ENCODE peak calls at places on chromosomes 1 and 21, in eight cellular contexts. One of them, this sample, is unnamed.
A peak's percentile ranks its signal among the peaks of the same experiment; 100 is the strongest.

GRCh38 chr1:145961425-145962156 is 2.8 kb downstream of the ANKRD34A start:
- DNase-seq in HCT116: no peak
- DNase-seq in GM12878: no peak
- DNase-seq in HepG2: no peak
- DNase-seq in Panc1: no peak
- DNase-seq in K562: no peak
- DNase-seq in GM23338: peak; percentile 54
- DNase-seq in SK-N-SH: peak; percentile 58
- DNase-seq in this sample: no peak

GRCh38 chr1:204600968-204601367 is 84.6 kb downstream of the LRRN2 start:
- DNase-seq in GM23338: peak; percentile 62
- DNase-seq in Panc1: no peak
- DNase-seq in GM12878: no peak
- DNase-seq in HCT116: no peak
- DNase-seq in SK-N-SH: peak; percentile 48
- DNase-seq in K562: peak; percentile 42
- DNase-seq in HepG2: no peak
- DNase-seq in this sample: no peak

GRCh38 chr21:38787461-38788274 is 18.1 kb upstream of the ETS2 start:
- DNase-seq in HCT116: peak; percentile 97
- DNase-seq in GM23338: peak; percentile 37
- DNase-seq in HepG2: peak; percentile 99
- DNase-seq in Panc1: no peak
- DNase-seq in GM12878: no peak
- DNase-seq in SK-N-SH: no peak
- DNase-seq in K562: peak; percentile 82
- DNase-seq in this sample: no peak

GRCh38 chr1:119204169-119204568 is 63.7 kb upstream of the WARS2 start:
- DNase-seq in GM23338: no peak
- DNase-seq in SK-N-SH: no peak
- DNase-seq in K562: no peak
- DNase-seq in HCT116: no peak
- DNase-seq in HepG2: no peak
- DNase-seq in Panc1: no peak
- DNase-seq in GM12878: no peak
- DNase-seq in this sample: no peak

GRCh38 chr1:236103646-236104218 is 38.6 kb upstream of the GPR137B start:
- DNase-seq in SK-N-SH: peak; percentile 83
- DNase-seq in HepG2: peak; percentile 42
- DNase-seq in GM12878: no peak
- DNase-seq in Panc1: peak; percentile 39
- DNase-seq in K562: peak; percentile 83
- DNase-seq in GM23338: peak; percentile 82
- DNase-seq in HCT116: no peak
- DNase-seq in this sample: peak; percentile 26

GRCh38 chr1:86757272-86757984 is 53.1 kb downstream of the SH3GLB1 start:
- DNase-seq in SK-N-SH: no peak
- DNase-seq in HepG2: no peak
- DNase-seq in HCT116: no peak
- DNase-seq in GM12878: no peak
- DNase-seq in K562: no peak
- DNase-seq in Panc1: no peak
- DNase-seq in GM23338: no peak
- DNase-seq in this sample: no peak

GRCh38 chr1:197998110-197998509 is 80.9 kb downstream of the LHX9 start:
- DNase-seq in Panc1: no peak
- DNase-seq in GM23338: peak; percentile 69
- DNase-seq in GM12878: no peak
- DNase-seq in K562: no peak
- DNase-seq in HepG2: no peak
- DNase-seq in SK-N-SH: no peak
- DNase-seq in HCT116: no peak
- DNase-seq in this sample: no peak

GRCh38 chr1:164479242-164479641 is 79.7 kb upstream of the PBX1 start:
- DNase-seq in Panc1: no peak
- DNase-seq in SK-N-SH: peak; percentile 21
- DNase-seq in GM12878: no peak
- DNase-seq in K562: no peak
- DNase-seq in HCT116: no peak
- DNase-seq in GM23338: no peak
- DNase-seq in HepG2: no peak
- DNase-seq in this sample: no peak

GRCh38 chr21:44767834-44768831 is 33.5 kb downstream of the UBE2G2 start:
- DNase-seq in HCT116: no peak
- DNase-seq in GM12878: no peak
- DNase-seq in Panc1: no peak
- DNase-seq in K562: no peak
- DNase-seq in HepG2: no peak
- DNase-seq in GM23338: peak; percentile 74
- DNase-seq in SK-N-SH: no peak
- DNase-seq in this sample: no peak

GRCh38 chr1:182485861-182486260 is 35.9 kb downstream of the RGSL1 start:
- DNase-seq in K562: no peak
- DNase-seq in Panc1: no peak
- DNase-seq in HCT116: no peak
- DNase-seq in HepG2: no peak
- DNase-seq in SK-N-SH: no peak
- DNase-seq in GM23338: no peak
- DNase-seq in GM12878: no peak
- DNase-seq in this sample: peak; percentile 50

GRCh38 chr1:182484067-182484466 is 34.1 kb downstream of the RGSL1 start:
- DNase-seq in HCT116: no peak
- DNase-seq in GM23338: no peak
- DNase-seq in HepG2: no peak
- DNase-seq in K562: no peak
- DNase-seq in SK-N-SH: no peak
- DNase-seq in Panc1: no peak
- DNase-seq in GM12878: no peak
- DNase-seq in this sample: no peak

GRCh38 chr1:182488803-182489202 is 38.9 kb downstream of the RGSL1 start:
- DNase-seq in HCT116: no peak
- DNase-seq in HepG2: no peak
- DNase-seq in K562: no peak
- DNase-seq in SK-N-SH: no peak
- DNase-seq in Panc1: no peak
- DNase-seq in GM23338: no peak
- DNase-seq in GM12878: no peak
- DNase-seq in this sample: no peak

GRCh38 chr1:182484531-182485257 is 34.7 kb downstream of the RGSL1 start:
- DNase-seq in K562: peak; percentile 22
- DNase-seq in GM23338: peak; percentile 73
- DNase-seq in Panc1: peak; percentile 7
- DNase-seq in HCT116: peak; percentile 16
- DNase-seq in GM12878: peak; percentile 30
- DNase-seq in SK-N-SH: peak; percentile 7
- DNase-seq in HepG2: no peak
- DNase-seq in this sample: peak; percentile 98
- TF ChIP-seq REST in K562: no peak
- TF ChIP-seq REST in GM23338: no peak
- TF ChIP-seq REST in Panc1: no peak
- TF ChIP-seq REST in HCT116: no peak
- TF ChIP-seq REST in GM12878: no peak
- TF ChIP-seq REST in SK-N-SH: no peak
- TF ChIP-seq REST in HepG2: no peak
- TF ChIP-seq REST in this sample: no peak

GRCh38 chr1:162732566-162733335 is 57.8 kb upstream of the HSD17B7 start:
- DNase-seq in SK-N-SH: no peak
- DNase-seq in K562: no peak
- DNase-seq in HCT116: no peak
- DNase-seq in Panc1: no peak
- DNase-seq in HepG2: peak; percentile 68
- DNase-seq in GM12878: no peak
- DNase-seq in GM23338: no peak
- DNase-seq in this sample: no peak
- TF ChIP-seq POLR2AphosphoS5 in SK-N-SH: no peak
- TF ChIP-seq POLR2AphosphoS5 in K562: no peak
- TF ChIP-seq POLR2AphosphoS5 in HCT116: no peak
- TF ChIP-seq POLR2AphosphoS5 in Panc1: no peak
- TF ChIP-seq POLR2AphosphoS5 in HepG2: no peak
- TF ChIP-seq POLR2AphosphoS5 in GM12878: no peak
- TF ChIP-seq POLR2AphosphoS5 in GM23338: no peak
- TF ChIP-seq POLR2AphosphoS5 in this sample: no peak

DNA sequence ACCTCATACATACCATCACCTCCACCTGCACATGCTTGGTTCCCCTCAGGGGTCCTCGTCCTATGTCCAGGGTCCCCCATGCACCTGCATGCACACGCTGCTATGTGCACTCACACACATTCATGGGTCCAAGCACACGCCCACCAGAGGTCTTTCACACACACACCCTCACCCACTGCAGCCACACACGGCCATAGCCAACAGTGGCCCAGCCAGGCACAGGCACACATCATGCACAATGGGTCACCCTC is 1.2 kb downstream of the SDC3 start:
- DNase-seq in HCT116: no peak
- DNase-seq in GM23338: no peak
- DNase-seq in SK-N-SH: no peak
- DNase-seq in Panc1: no peak
- DNase-seq in GM12878: no peak
- DNase-seq in K562: no peak
- DNase-seq in HepG2: no peak
- DNase-seq in this sample: no peak
- H3K4me3 ChIP-seq in HCT116: peak overlapping the region; percentile 76
- H3K4me3 ChIP-seq in GM23338: peak overlapping the region; percentile 76
- H3K4me3 ChIP-seq in SK-N-SH: peak overlapping the region; percentile 75
- H3K4me3 ChIP-seq in Panc1: peak overlapping the region; percentile 44
- H3K4me3 ChIP-seq in GM12878: no peak overlapping the region
- H3K4me3 ChIP-seq in K562: peak overlapping the region; percentile 47
- H3K4me3 ChIP-seq in HepG2: no peak overlapping the region
- H3K4me3 ChIP-seq in this sample: no peak overlapping the region

GRCh38 chr1:22296701-22297591 is 154.0 kb upstream of the WNT4 start:
- DNase-seq in GM12878: no peak
- DNase-seq in K562: peak; percentile 53
- DNase-seq in HepG2: no peak
- DNase-seq in GM23338: no peak
- DNase-seq in SK-N-SH: no peak
- DNase-seq in Panc1: no peak
- DNase-seq in HCT116: no peak
- DNase-seq in this sample: no peak
- TF ChIP-seq REST in GM12878: no peak
- TF ChIP-seq REST in K562: no peak
- TF ChIP-seq REST in HepG2: no peak
- TF ChIP-seq REST in GM23338: no peak
- TF ChIP-seq REST in SK-N-SH: no peak
- TF ChIP-seq REST in Panc1: no peak
- TF ChIP-seq REST in HCT116: no peak
- TF ChIP-seq REST in this sample: no peak

GRCh38 chr1:85578321-85579295 is 2.0 kb upstream of the CCN1 start:
- DNase-seq in Panc1: peak; percentile 73
- DNase-seq in HCT116: no peak
- DNase-seq in HepG2: peak; percentile 40
- DNase-seq in SK-N-SH: peak; percentile 68
- DNase-seq in GM12878: no peak
- DNase-seq in K562: no peak
- DNase-seq in GM23338: peak; percentile 54
- DNase-seq in this sample: no peak

GRCh38 chr1:85580046-85580411 is 532 bp upstream of the CCN1 start:
- DNase-seq in GM12878: no peak
- DNase-seq in SK-N-SH: peak; percentile 23
- DNase-seq in Panc1: peak; percentile 85
- DNase-seq in HCT116: no peak
- DNase-seq in GM23338: peak; percentile 71
- DNase-seq in HepG2: peak; percentile 76
- DNase-seq in K562: no peak
- DNase-seq in this sample: no peak

GRCh38 chr1:85581138-85581801 is 709 bp downstream of the CCN1 start:
- DNase-seq in HepG2: peak; percentile 69
- DNase-seq in GM23338: peak; percentile 68
- DNase-seq in SK-N-SH: peak; percentile 75
- DNase-seq in GM12878: no peak
- DNase-seq in Panc1: peak; percentile 76
- DNase-seq in HCT116: no peak
- DNase-seq in K562: peak; percentile 86
- DNase-seq in this sample: no peak

GRCh38 chr1:85577421-85578320 is 2.9 kb upstream of the CCN1 start:
- DNase-seq in SK-N-SH: peak; percentile 35
- DNase-seq in GM12878: no peak
- DNase-seq in K562: no peak
- DNase-seq in Panc1: peak; percentile 82
- DNase-seq in HepG2: no peak
- DNase-seq in GM23338: peak; percentile 52
- DNase-seq in HCT116: no peak
- DNase-seq in this sample: peak; percentile 9

DNA sequence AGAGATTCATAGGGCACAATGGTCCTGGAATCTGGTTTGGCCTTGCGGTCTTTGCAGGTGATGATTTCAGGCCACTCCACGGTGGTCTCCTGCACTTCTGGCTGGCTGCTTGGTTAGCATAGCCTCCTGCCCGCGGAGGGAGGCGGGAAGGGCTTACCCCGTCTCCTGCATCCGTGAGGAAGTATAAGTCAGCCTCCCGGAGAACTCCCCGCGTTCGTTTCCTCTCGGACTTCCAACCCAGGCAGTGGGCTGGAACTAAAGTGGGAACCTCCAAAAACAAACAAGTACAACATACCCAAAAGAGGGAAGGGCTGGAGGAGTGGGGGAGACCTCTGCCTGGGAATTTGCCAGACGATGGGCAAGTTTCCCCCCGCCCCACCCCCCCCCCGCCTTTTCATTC is 942 bp upstream of the CCN1 start:
- DNase-seq in HepG2: no peak
- DNase-seq in HCT116: no peak
- DNase-seq in K562: no peak
- DNase-seq in SK-N-SH: no peak
- DNase-seq in Panc1: peak; percentile 64
- DNase-seq in GM23338: peak; percentile 51
- DNase-seq in GM12878: no peak
- DNase-seq in this sample: no peak
- TF ChIP-seq POLR2AphosphoS5 in HepG2: no peak
- TF ChIP-seq POLR2AphosphoS5 in HCT116: no peak
- TF ChIP-seq POLR2AphosphoS5 in K562: no peak
- TF ChIP-seq POLR2AphosphoS5 in SK-N-SH: no peak
- TF ChIP-seq POLR2AphosphoS5 in Panc1: peak; percentile 37
- TF ChIP-seq POLR2AphosphoS5 in GM23338: no peak
- TF ChIP-seq POLR2AphosphoS5 in GM12878: no peak
- TF ChIP-seq POLR2AphosphoS5 in this sample: no peak

GRCh38 chr1:9602794-9603167 is 14.1 kb downstream of the TMEM201 start:
- DNase-seq in K562: no peak
- DNase-seq in GM12878: no peak
- DNase-seq in HCT116: no peak
- DNase-seq in GM23338: no peak
- DNase-seq in HepG2: no peak
- DNase-seq in SK-N-SH: no peak
- DNase-seq in Panc1: no peak
- DNase-seq in this sample: no peak
- H3K4me3 ChIP-seq in K562: no peak overlapping the region
- H3K4me3 ChIP-seq in GM12878: no peak overlapping the region
- H3K4me3 ChIP-seq in HCT116: no peak overlapping the region
- H3K4me3 ChIP-seq in GM23338: no peak overlapping the region
- H3K4me3 ChIP-seq in HepG2: no peak overlapping the region
- H3K4me3 ChIP-seq in SK-N-SH: no peak overlapping the region
- H3K4me3 ChIP-seq in Panc1: no peak overlapping the region
- H3K4me3 ChIP-seq in this sample: no peak overlapping the region

DNA sequence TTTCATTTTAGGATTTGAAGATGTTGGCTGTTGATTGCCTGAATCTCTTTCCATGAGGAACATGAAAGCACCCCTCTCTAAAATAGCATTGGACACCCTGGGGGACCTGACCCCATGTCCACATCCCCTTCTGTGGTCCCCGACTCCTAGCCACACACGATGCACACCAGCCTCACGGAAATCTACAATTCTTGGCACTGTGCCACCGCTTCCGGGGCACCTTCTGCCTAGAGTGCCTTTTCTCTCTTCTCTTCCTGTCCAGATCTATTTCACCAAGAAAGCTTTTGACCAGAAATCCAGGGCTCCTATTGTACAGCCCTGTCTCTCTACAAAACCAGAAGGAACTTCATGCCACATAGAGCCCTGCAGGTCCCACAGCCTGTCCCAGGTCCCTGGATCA is 50.3 kb downstream of the MYSM1 start:
- DNase-seq in Panc1: no peak
- DNase-seq in GM12878: no peak
- DNase-seq in K562: no peak
- DNase-seq in GM23338: no peak
- DNase-seq in HepG2: no peak
- DNase-seq in SK-N-SH: no peak
- DNase-seq in HCT116: no peak
- DNase-seq in this sample: peak; percentile 30
- TF ChIP-seq REST in Panc1: no peak
- TF ChIP-seq REST in GM12878: no peak
- TF ChIP-seq REST in K562: no peak
- TF ChIP-seq REST in GM23338: no peak
- TF ChIP-seq REST in HepG2: no peak
- TF ChIP-seq REST in SK-N-SH: no peak
- TF ChIP-seq REST in HCT116: no peak
- TF ChIP-seq REST in this sample: no peak